ENCODE peak calls at places on chromosomes 2 and 18, in four cellular contexts. V is neuronal stem cell; P is tibial nerve; F is naive thymus-derived CD4-positive, alpha-beta T cell. K is an unnamed sample.

GRCh38 chr2:71932780-71933466 is 214.7 kb downstream of the CYP26B1 start:
- DNase-seq in P (no peak), V (no peak), F (no peak), K (no peak)

GRCh38 chr2:202756598-202756997 is 115.0 kb downstream of the ICA1L start:
- DNase-seq in V (no peak), F (no peak), P (no peak), K (no peak)

GRCh38 chr2:127024769-127025356 is 82.1 kb downstream of the BIN1 start:
- DNase-seq in P (no peak), F (no peak), V (peak), K (no peak)

GRCh38 chr2:27164960-27165763 is 16.4 kb downstream of the TCF23 start:
- DNase-seq in V (no peak), P (no peak), F (no peak), K (no peak)

GRCh38 chr2:68767031-68767961 is 32.7 kb downstream of the ARHGAP25 start:
- DNase-seq in P (no peak), V (no peak), F (peak), K (no peak)

GRCh38 chr2:102061962-102062795 is 70.4 kb downstream of the IL1R2 start:
- DNase-seq in F (no peak), V (no peak), P (no peak), K (no peak)

GRCh38 chr2:28117104-28117596 is 226.6 kb downstream of the BABAM2 start:
- DNase-seq in F (no peak), V (no peak), P (no peak), K (no peak)

GRCh38 chr2:99543247-99543646 is 53.4 kb upstream of the REV1 start:
- DNase-seq in F (no peak), V (no peak), P (no peak), K (no peak)

GRCh38 chr18:23158884-23159820 is 23.9 kb downstream of the CABLES1 start:
- DNase-seq in P (no peak), F (no peak), V (no peak), K (no peak)

GRCh38 chr2:11466307-11467125 is 555 bp upstream of the E2F6 start:
- DNase-seq in P (no peak), F (no peak), V (no peak), K (no peak)

GRCh38 chr2:237594514-237594871 is 4.0 kb upstream of the RAB17 start:
- DNase-seq in F (no peak), P (no peak), V (no peak), K (no peak)

GRCh38 chr18:23618862-23619387 is 32.6 kb upstream of the NPC1 start:
- DNase-seq in F (no peak), V (peak), P (no peak), K (no peak)

GRCh38 chr18:62458346-62458745 is 64.5 kb upstream of the ZCCHC2 start:
- DNase-seq in V (no peak), F (no peak), P (no peak), K (no peak)

GRCh38 chr2:14634885-14635871 is 2.7 kb downstream of the LRATD1 start:
- DNase-seq in F (no peak), P (peak), V (peak), K (no peak)

GRCh38 chr2:174561283-174562275 is 36.0 kb downstream of the WIPF1 start:
- DNase-seq in P (peak), F (no peak), V (no peak), K (peak)

GRCh38 chr2:176753752-176754474 is 458.7 kb upstream of the HNRNPA3 start:
- DNase-seq in F (no peak), V (no peak), P (no peak), K (no peak)

GRCh38 chr18:11224166-11224565 is 74.8 kb upstream of the PIEZO2 start:
- DNase-seq in F (no peak), P (no peak), V (no peak), K (no peak)

GRCh38 chr2:57962861-57963260 is 83.7 kb upstream of the VRK2 start:
- DNase-seq in F (no peak), P (no peak), V (no peak), K (no peak)

GRCh38 chr2:100561191-100561590 is 1.6 kb upstream of the PDCL3 start:
- DNase-seq in F (no peak), V (no peak), P (no peak), K (no peak)

GRCh38 chr18:74929110-74929509 is 279.8 kb downstream of the PTGR3 start:
- DNase-seq in P (no peak), V (no peak), F (no peak), K (no peak)

GRCh38 chr2:176092270-176093144 is at the start of gene HOXD13:
- DNase-seq in F (no peak), V (no peak), P (no peak), K (no peak)

GRCh38 chr2:229712125-229712524 is 2.2 kb downstream of the DNER start:
- DNase-seq in F (no peak), P (no peak), V (no peak), K (no peak)

GRCh38 chr2:221513251-221513650 is 58.9 kb downstream of the EPHA4 start:
- DNase-seq in P (no peak), F (no peak), V (no peak), K (no peak)

GRCh38 chr2:79729532-79729931 is 216.7 kb downstream of the CTNNA2 start:
- DNase-seq in V (peak), P (no peak), F (no peak), K (no peak)

GRCh38 chr18:10142496-10143160 is 228.8 kb downstream of the VAPA start:
- DNase-seq in V (no peak), F (no peak), P (no peak), K (no peak)

GRCh38 chr2:71792926-71793761 is 339.8 kb downstream of the DYSF start:
- DNase-seq in F (no peak), P (no peak), V (no peak), K (no peak)

GRCh38 chr18:9803698-9804516 is 81.9 kb upstream of the TXNDC2 start:
- DNase-seq in V (no peak), P (no peak), F (no peak), K (peak)

GRCh38 chr2:65796259-65796658 is 363.9 kb upstream of the SPRED2 start:
- DNase-seq in P (no peak), V (no peak), F (no peak), K (no peak)

GRCh38 chr2:141611981-141612380 is 518.8 kb downstream of the LRP1B start:
- DNase-seq in F (no peak), V (no peak), P (no peak), K (no peak)

GRCh38 chr2:15279181-15279876 is 281.8 kb downstream of the NBAS start:
- DNase-seq in V (no peak), F (no peak), P (no peak), K (no peak)

GRCh38 chr2:222877556-222878278 is 16.9 kb downstream of the ACSL3 start:
- DNase-seq in F (no peak), V (no peak), P (no peak), K (no peak)

GRCh38 chr2:73841912-73842738 is 13.4 kb downstream of the STAMBP start:
- DNase-seq in F (no peak), P (no peak), V (no peak), K (no peak)

GRCh38 chr2:241386519-241386918 is 30.4 kb downstream of the FARP2 start:
- DNase-seq in F (no peak), V (no peak), P (no peak), K (no peak)

GRCh38 chr2:232901711-232902578 is 31.9 kb downstream of the SNORC start:
- DNase-seq in F (no peak), V (no peak), P (no peak), K (no peak)

GRCh38 chr18:2070636-2071035 is 500.7 kb downstream of the METTL4 start:
- DNase-seq in P (no peak), F (no peak), V (no peak), K (no peak)

GRCh38 chr18:51425475-51425874 is 228.0 kb upstream of the MEX3C start:
- DNase-seq in V (no peak), P (no peak), F (no peak), K (no peak)

GRCh38 chr2:165238295-165238694 is 919 bp upstream of the SCN2A start:
- DNase-seq in F (no peak), V (peak), P (no peak), K (no peak)

GRCh38 chr18:79664525-79665125 is 15.0 kb upstream of the CTDP1 start:
- DNase-seq in V (no peak), P (no peak), F (no peak), K (no peak)

GRCh38 chr2:55168221-55169154 is 63.6 kb downstream of the CLHC1 start:
- DNase-seq in P (peak), F (peak), V (no peak), K (peak)

GRCh38 chr18:44036500-44036899 is 644.2 kb upstream of the SETBP1 start:
- DNase-seq in P (peak), V (no peak), F (no peak), K (peak)

DNA sequence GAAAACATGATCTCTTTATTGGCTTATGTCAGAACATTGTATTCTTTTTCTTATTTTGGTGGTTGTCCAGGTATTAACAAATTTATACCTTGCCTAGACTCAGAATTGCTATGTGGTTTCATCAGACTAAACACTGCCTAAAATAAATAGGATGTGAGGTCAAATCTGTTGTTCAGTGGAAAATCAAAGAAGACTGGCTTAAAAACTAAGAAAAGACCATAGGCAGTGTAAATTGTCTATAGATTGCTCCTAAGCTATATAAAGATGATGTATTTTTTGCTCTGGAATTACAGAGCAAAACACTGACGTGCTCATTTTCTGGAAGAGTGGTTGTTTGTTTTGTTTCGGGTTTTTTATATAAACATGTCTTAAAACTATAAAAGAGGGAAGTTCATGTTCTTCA is 266.1 kb downstream of the ALPK2 start:
- DNase-seq in F (no peak), V (no peak), P (no peak), K (no peak)
- H3K27ac ChIP-seq in F (no peak), V (no peak), P (no peak), K (no peak)

GRCh38 chr2:38174131-38174530 is 98.2 kb upstream of the CYP1B1 start:
- DNase-seq in F (no peak), V (no peak), P (no peak), K (no peak)
- H3K27ac ChIP-seq in F (no peak), V (no peak), P (no peak), K (no peak)

DNA sequence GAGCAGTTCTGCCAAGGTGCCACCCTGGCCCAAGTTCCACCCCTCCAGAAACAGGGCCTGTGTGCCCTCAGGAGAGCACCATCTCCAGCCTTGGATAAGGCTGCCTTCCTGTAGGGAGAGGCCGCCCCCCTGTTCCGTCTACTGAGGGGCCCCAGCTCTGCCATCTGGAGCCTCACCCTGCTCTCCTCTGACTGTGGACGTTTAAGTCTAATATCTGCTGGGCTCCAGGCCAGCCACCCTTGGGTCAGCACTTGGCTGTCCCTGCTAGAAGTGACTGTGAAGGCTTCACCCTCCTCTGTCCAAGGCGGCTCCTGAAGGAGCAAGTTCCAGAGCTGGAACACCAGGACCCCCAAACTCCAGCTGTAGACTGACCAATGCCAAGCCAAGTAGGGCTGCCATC is 26.3 kb downstream of the RHOB start:
- DNase-seq in V (no peak), P (no peak), F (no peak), K (no peak)
- H3K27ac ChIP-seq in V (no peak), P (no peak), F (no peak), K (no peak)

GRCh38 chr2:63843093-63843492 is 1.4 kb downstream of the UGP2 start:
- DNase-seq in P (no peak), F (no peak), V (no peak), K (no peak)
- H3K27ac ChIP-seq in P (no peak), F (peak), V (no peak), K (no peak)

GRCh38 chr18:46392576-46392975 is 264.4 kb downstream of the LOXHD1 start:
- DNase-seq in F (no peak), P (no peak), V (no peak), K (no peak)

GRCh38 chr18:46387426-46388131 is 269.4 kb downstream of the LOXHD1 start:
- DNase-seq in V (no peak), F (no peak), P (no peak), K (no peak)

GRCh38 chr18:46388295-46388694 is 268.7 kb downstream of the LOXHD1 start:
- DNase-seq in P (no peak), F (no peak), V (no peak), K (no peak)

GRCh38 chr18:46385124-46385523 is 271.9 kb downstream of the LOXHD1 start:
- DNase-seq in F (no peak), V (no peak), P (no peak), K (no peak)

GRCh38 chr18:46386788-46387187 is 270.2 kb downstream of the LOXHD1 start:
- DNase-seq in P (no peak), V (no peak), F (no peak), K (no peak)
- H3K27ac ChIP-seq in P (no peak), V (no peak), F (no peak), K (no peak)

GRCh38 chr2:168515502-168515901 is 59.4 kb downstream of the CERS6 start:
- DNase-seq in V (no peak), F (no peak), P (no peak), K (no peak)
- H3K27ac ChIP-seq in V (no peak), F (no peak), P (no peak), K (no peak)

GRCh38 chr2:9797086-9797485 is 46.2 kb upstream of the TAF1B start:
- DNase-seq in V (no peak), F (no peak), P (no peak), K (no peak)
- H3K27ac ChIP-seq in V (no peak), F (no peak), P (no peak), K (no peak)